ENCODE peak calls at places on chromosomes 11 and 22, in eight cellular contexts. I, F, Q, L, R, P, Z and D are unnamed samples.

GRCh38 chr11:88337342-88338222 is at the start of gene CTSC:
- DNase-seq in I (peak), F (peak), Q (peak), L (peak), R (peak), P (peak), Z (peak), D (peak)

GRCh38 chr22:18048441-18048898 is 24.1 kb upstream of the MICAL3 start:
- DNase-seq in I (peak), F (no peak), Q (no peak), L (no peak), R (no peak), P (no peak), Z (no peak), D (no peak)

GRCh38 chr11:128391809-128392208 is 195.5 kb downstream of the ETS1 start:
- DNase-seq in I (no peak), F (no peak), Q (no peak), L (no peak), R (no peak), P (no peak), Z (no peak), D (no peak)

GRCh38 chr11:79313513-79313912 is 127.3 kb downstream of the TENM4 start:
- DNase-seq in I (no peak), F (no peak), Q (no peak), L (no peak), R (no peak), P (no peak), Z (no peak), D (no peak)

GRCh38 chr11:65471410-65471762 is 27.5 kb upstream of the MALAT1 start:
- DNase-seq in I (peak), F (peak), Q (no peak), L (peak), R (peak), P (peak), Z (no peak), D (no peak)

GRCh38 chr22:49268924-49269323 is 558.7 kb downstream of the BRD1 start:
- DNase-seq in I (no peak), F (no peak), Q (no peak), L (peak), R (no peak), P (no peak), Z (no peak), D (no peak)

GRCh38 chr11:62752177-62752785 is 1.7 kb downstream of the ZBTB3 start:
- DNase-seq in I (no peak), F (no peak), Q (no peak), L (no peak), R (no peak), P (no peak), Z (no peak), D (no peak)

GRCh38 chr11:11558826-11559225 is 63.0 kb downstream of the GALNT18 start:
- DNase-seq in I (no peak), F (no peak), Q (no peak), L (no peak), R (no peak), P (no peak), Z (no peak), D (no peak)

GRCh38 chr11:102770191-102770590 is 10.2 kb downstream of the MMP10 start:
- DNase-seq in I (no peak), F (no peak), Q (no peak), L (no peak), R (no peak), P (no peak), Z (no peak), D (no peak)

GRCh38 chr11:12680246-12680939 is 6.2 kb downstream of the TEAD1 start:
- DNase-seq in I (peak), F (peak), Q (peak), L (peak), R (peak), P (peak), Z (peak), D (peak)

GRCh38 chr22:32511776-32512175 is 37.2 kb downstream of the FBXO7 start:
- DNase-seq in I (no peak), F (no peak), Q (no peak), L (no peak), R (no peak), P (no peak), Z (no peak), D (no peak)

GRCh38 chr11:101126551-101127347 is 2.9 kb downstream of the PGR start:
- DNase-seq in I (peak), F (no peak), Q (no peak), L (peak), R (no peak), P (peak), Z (peak), D (no peak)

GRCh38 chr11:7281083-7281482 is 29.4 kb downstream of the SYT9 start:
- DNase-seq in I (no peak), F (no peak), Q (peak), L (no peak), R (no peak), P (no peak), Z (no peak), D (no peak)

GRCh38 chr22:40000171-40000570 is 5.4 kb downstream of the FAM83F start:
- DNase-seq in I (no peak), F (no peak), Q (no peak), L (no peak), R (no peak), P (no peak), Z (no peak), D (no peak)

GRCh38 chr11:66850235-66850587 is 6.7 kb upstream of the LRFN4 start:
- DNase-seq in I (peak), F (no peak), Q (no peak), L (peak), R (no peak), P (no peak), Z (no peak), D (no peak)

DNA sequence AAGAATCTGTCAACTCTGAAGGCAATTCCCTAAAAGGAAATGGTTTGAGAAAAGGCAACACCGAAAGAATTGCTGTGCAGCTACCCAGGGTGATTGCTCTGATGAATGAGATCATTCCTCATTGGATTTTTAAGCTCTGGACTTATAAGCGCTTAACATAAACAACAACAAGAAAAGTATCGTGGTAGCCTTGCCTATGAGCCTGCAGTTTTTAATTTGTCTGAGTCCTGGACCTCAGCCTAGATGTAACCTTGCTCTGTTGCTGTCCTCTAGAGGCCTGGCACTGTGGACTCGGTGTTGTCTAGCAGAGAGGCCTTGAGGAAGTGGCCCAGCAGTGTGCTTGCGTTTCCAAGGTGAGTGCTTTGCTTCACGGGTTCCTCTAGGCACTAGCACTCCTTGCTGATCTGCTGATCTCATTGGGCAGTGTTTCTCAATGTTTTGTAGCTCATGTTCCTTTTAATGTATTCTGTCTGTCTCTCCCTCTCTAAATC is 20.4 kb downstream of the CCDC81 start:
- DNase-seq in I (no peak), F (no peak), Q (no peak), L (no peak), R (no peak), P (no peak), Z (no peak), D (no peak)
- TF ChIP-seq CTCF in I (no peak), F (no peak), Q (no peak), L (no peak), R (no peak), P (no peak), Z (no peak), D (no peak)

GRCh38 chr11:44024977-44025376 is 22.8 kb upstream of the ACCSL start:
- DNase-seq in I (no peak), F (no peak), Q (no peak), L (no peak), R (no peak), P (no peak), Z (no peak), D (no peak)
- TF ChIP-seq CTCF in I (no peak), F (no peak), Q (no peak), L (no peak), R (no peak), P (peak), Z (no peak), D (no peak)

GRCh38 chr11:111230122-111230465 is 15.4 kb upstream of the POU2AF2 start:
- DNase-seq in I (no peak), F (no peak), Q (no peak), L (no peak), R (no peak), P (no peak), Z (no peak), D (no peak)

GRCh38 chr11:111220716-111221115 is 24.8 kb upstream of the POU2AF2 start:
- DNase-seq in I (no peak), F (no peak), Q (no peak), L (no peak), R (no peak), P (no peak), Z (no peak), D (no peak)

GRCh38 chr11:111221208-111221607 is 24.3 kb upstream of the POU2AF2 start:
- DNase-seq in I (no peak), F (no peak), Q (no peak), L (no peak), R (no peak), P (no peak), Z (no peak), D (no peak)

GRCh38 chr11:111229604-111230003 is 15.9 kb upstream of the POU2AF2 start:
- DNase-seq in I (no peak), F (no peak), Q (no peak), L (no peak), R (no peak), P (no peak), Z (no peak), D (no peak)

DNA sequence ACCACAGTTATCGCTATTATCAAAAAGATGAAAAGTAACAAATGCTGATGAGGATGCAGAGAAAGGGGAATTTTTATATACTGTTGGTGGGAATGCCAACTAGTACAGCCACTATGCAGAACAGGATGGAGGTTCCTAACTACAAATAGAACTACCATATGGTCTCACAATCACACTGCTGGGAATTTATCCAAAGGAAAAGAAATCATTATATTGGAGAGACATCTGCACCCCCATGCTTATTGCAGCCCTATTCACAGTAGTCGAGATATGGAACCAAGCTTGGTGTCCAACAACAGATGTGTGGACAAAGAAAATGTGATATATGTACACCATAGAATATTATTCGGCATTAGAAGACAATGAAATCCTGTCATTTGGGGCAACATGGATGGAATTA is 19.7 kb upstream of the POU2AF2 start:
- DNase-seq in I (no peak), F (no peak), Q (no peak), L (no peak), R (no peak), P (no peak), Z (no peak), D (no peak)
- TF ChIP-seq CTCF in I (no peak), F (no peak), Q (no peak), L (no peak), R (no peak), P (no peak), Z (no peak), D (no peak)

DNA sequence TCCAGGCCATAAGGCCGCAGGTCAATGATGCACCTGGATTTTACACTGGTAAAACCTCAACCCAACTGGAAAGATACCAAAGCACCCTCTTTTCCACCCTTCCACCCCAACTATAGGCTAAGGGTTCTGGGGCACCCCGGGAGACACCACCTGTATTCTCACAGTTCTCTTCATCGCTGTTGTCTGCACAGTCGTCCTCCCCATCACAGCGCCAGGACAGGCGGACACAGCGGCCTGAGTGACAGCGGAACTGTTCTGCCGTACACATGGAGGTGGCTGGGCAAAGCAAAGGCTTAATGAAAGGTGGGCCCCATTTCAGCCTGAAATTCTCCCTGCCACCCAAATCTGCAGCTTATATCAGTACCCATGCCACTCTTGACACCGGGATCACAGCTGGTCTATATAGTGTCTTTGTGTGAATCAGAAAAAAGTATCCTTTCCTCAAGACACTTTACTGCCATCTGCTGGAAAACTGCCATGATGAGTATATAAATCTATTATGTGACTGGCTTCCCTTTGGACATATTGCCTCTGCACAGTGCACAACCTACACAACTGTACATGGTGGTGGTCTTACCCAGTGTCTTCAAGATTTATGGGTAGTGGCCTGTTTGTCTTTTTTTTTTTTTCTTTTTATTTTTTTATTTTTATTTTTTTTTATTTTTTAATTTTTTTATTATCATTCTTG is 21.5 kb downstream of the LRP4 start:
- DNase-seq in I (no peak), F (no peak), Q (no peak), L (no peak), R (no peak), P (no peak), Z (no peak), D (no peak)
- TF ChIP-seq CTCF in I (no peak), F (no peak), Q (no peak), L (no peak), R (peak), P (peak), Z (no peak), D (peak)

GRCh38 chr11:460331-461199 is 10.5 kb downstream of the PTDSS2 start:
- DNase-seq in I (peak), F (no peak), Q (peak), L (no peak), R (no peak), P (no peak), Z (no peak), D (no peak)

GRCh38 chr11:461626-462025 is 11.5 kb downstream of the PTDSS2 start:
- DNase-seq in I (no peak), F (no peak), Q (no peak), L (no peak), R (no peak), P (no peak), Z (no peak), D (no peak)

GRCh38 chr11:459511-460220 is 9.6 kb downstream of the PTDSS2 start:
- DNase-seq in I (peak), F (no peak), Q (no peak), L (no peak), R (no peak), P (no peak), Z (no peak), D (no peak)

GRCh38 chr11:464316-464715 is 14.2 kb downstream of the PTDSS2 start:
- DNase-seq in I (peak), F (no peak), Q (no peak), L (no peak), R (no peak), P (no peak), Z (no peak), D (no peak)

GRCh38 chr11:462107-462890 is 12.2 kb downstream of the PTDSS2 start:
- DNase-seq in I (peak), F (no peak), Q (no peak), L (no peak), R (no peak), P (no peak), Z (no peak), D (no peak)
- TF ChIP-seq CTCF in I (no peak), F (no peak), Q (no peak), L (no peak), R (no peak), P (no peak), Z (no peak), D (no peak)

GRCh38 chr11:118311518-118311917 is 7.0 kb downstream of the CD3E start:
- DNase-seq in I (no peak), F (no peak), Q (no peak), L (no peak), R (no peak), P (no peak), Z (no peak), D (no peak)
- TF ChIP-seq CTCF in I (no peak), F (no peak), Q (no peak), L (no peak), R (no peak), P (no peak), Z (no peak), D (no peak)

GRCh38 chr11:26227311-26227710 is 104.6 kb upstream of the ANO3 start:
- DNase-seq in I (no peak), F (no peak), Q (peak), L (no peak), R (no peak), P (no peak), Z (no peak), D (no peak)
- TF ChIP-seq CTCF in I (peak), F (peak), Q (peak), L (no peak), R (peak), P (no peak), Z (peak), D (peak)